ENCODE peak calls at places on chromosome 10, in nine cellular contexts. J is GM04504; A is ELR; I is activated T-cell treated with anti-CD3 and anti-CD28 coated beads for 24 hours; V is frontal cortex; R is astrocyte of the spinal cord; W is germinal center; S is kidney tubule cell; C is effector memory CD4-positive, alpha-beta T cell. L is an unnamed sample.

GRCh38 chr10:98260350-98260749 is 7.6 kb downstream of the LOXL4 start:
- DNase-seq in J (no peak), A (no peak), I (no peak), V (no peak), R (no peak), W (no peak), S (no peak), C (no peak), L (no peak)

GRCh38 chr10:110927461-110927860 is 8.1 kb downstream of the SHOC2 start:
- DNase-seq in J (no peak), A (no peak), I (no peak), V (no peak), R (no peak), W (no peak), S (no peak), C (no peak), L (no peak)

GRCh38 chr10:51878695-51879094 is 179.3 kb upstream of the CSTF2T start:
- DNase-seq in J (no peak), A (no peak), I (no peak), V (no peak), R (no peak), W (no peak), S (no peak), C (no peak), L (no peak)

GRCh38 chr10:30433286-30433778 is 652 bp upstream of the MAP3K8 start:
- DNase-seq in J (no peak), A (peak; percentile 72), I (no peak), V (no peak), R (peak; percentile 64), W (no peak), S (peak; percentile 82), C (no peak), L (peak; percentile 84)

GRCh38 chr10:117541909-117542705 is 439 bp upstream of the EMX2 start:
- DNase-seq in J (peak; percentile 99), A (peak; percentile 46), I (no peak), V (peak; percentile 82), R (peak; percentile 23), W (peak; percentile 45), S (peak; percentile 97), C (no peak), L (peak; percentile 81)

GRCh38 chr10:129699722-129700340 is 232.8 kb downstream of the MGMT start:
- DNase-seq in J (no peak), A (no peak), I (no peak), V (no peak), R (no peak), W (no peak), S (no peak), C (no peak), L (no peak)

GRCh38 chr10:60335708-60336107 is 54.0 kb downstream of the ANK3 start:
- DNase-seq in J (no peak), A (peak; percentile 44), I (no peak), V (no peak), R (no peak), W (no peak), S (peak; percentile 13), C (no peak), L (no peak)

GRCh38 chr10:112834661-112835060 is 115.4 kb upstream of the TCF7L2 start:
- DNase-seq in J (no peak), A (no peak), I (no peak), V (no peak), R (no peak), W (no peak), S (no peak), C (no peak), L (no peak)

GRCh38 chr10:42482411-42482810 is 156.0 kb downstream of the ZNF33B start:
- DNase-seq in J (no peak), A (peak; percentile 45), I (no peak), V (no peak), R (no peak), W (no peak), S (peak; percentile 16), C (no peak), L (no peak)

GRCh38 chr10:95333997-95334792 is 43.4 kb upstream of the PDLIM1 start:
- DNase-seq in J (peak; percentile 58), A (peak; percentile 98), I (no peak), V (no peak), R (peak; percentile 92), W (no peak), S (no peak), C (no peak), L (peak; percentile 56)

GRCh38 chr10:103712146-103712545 is 143.2 kb downstream of the SH3PXD2A start:
- DNase-seq in J (no peak), A (no peak), I (no peak), V (no peak), R (no peak), W (no peak), S (no peak), C (no peak), L (no peak)

GRCh38 chr10:30639946-30640786 is 10.6 kb upstream of the LYZL2 start:
- DNase-seq in J (peak; percentile 34), A (peak; percentile 72), I (no peak), V (no peak), R (peak; percentile 72), W (peak; percentile 38), S (peak; percentile 61), C (no peak), L (no peak)

GRCh38 chr10:8179081-8179480 is 124.6 kb downstream of the GATA3 start:
- DNase-seq in J (no peak), A (no peak), I (no peak), V (no peak), R (no peak), W (no peak), S (no peak), C (no peak), L (no peak)

GRCh38 chr10:101536800-101537199 is 51.3 kb downstream of the POLL start:
- DNase-seq in J (no peak), A (peak; percentile 64), I (no peak), V (no peak), R (no peak), W (peak; percentile 47), S (peak; percentile 21), C (no peak), L (no peak)

GRCh38 chr10:72407471-72407870 is 52.8 kb upstream of the DNAJB12 start:
- DNase-seq in J (no peak), A (no peak), I (no peak), V (no peak), R (no peak), W (no peak), S (no peak), C (no peak), L (no peak)

GRCh38 chr10:50625663-50626062 is 1.9 kb upstream of the SGMS1 start:
- DNase-seq in J (no peak), A (peak; percentile 22), I (no peak), V (peak; percentile 45), R (peak; percentile 18), W (no peak), S (no peak), C (no peak), L (no peak)

L was measured in upper lobe of left lung.